ENCODE peak calls at places on chromosomes 6 and 20, in nine cellular contexts. One of them, this sample, is unnamed.

GRCh38 chr20:37392441-37393195 is 46.7 kb downstream of the SRC start:
- DNase-seq in GM12865: peak; percentile 54
- DNase-seq in germinal center: peak; percentile 51
- DNase-seq in left colon: no peak
- DNase-seq in activated gamma-delta T cell treated with Interleukin-2 at 50 U/mL for 16 hours: no peak
- DNase-seq in right cardiac atrium: peak; percentile 51
- DNase-seq in heart left ventricle: no peak
- DNase-seq in D721Med: no peak
- DNase-seq in activated CD4-positive, alpha-beta T cell treated with anti-CD3 and anti-CD28 coated beads for 24 hours: no peak
- DNase-seq in this sample: no peak

GRCh38 chr20:51042064-51042463 is 19.2 kb upstream of the KCNG1 start:
- DNase-seq in GM12865: no peak
- DNase-seq in germinal center: no peak
- DNase-seq in left colon: no peak
- DNase-seq in activated gamma-delta T cell treated with Interleukin-2 at 50 U/mL for 16 hours: no peak
- DNase-seq in right cardiac atrium: no peak
- DNase-seq in heart left ventricle: no peak
- DNase-seq in D721Med: no peak
- DNase-seq in activated CD4-positive, alpha-beta T cell treated with anti-CD3 and anti-CD28 coated beads for 24 hours: no peak
- DNase-seq in this sample: no peak

GRCh38 chr6:170228581-170229310 is 62.1 kb downstream of the DLL1 start:
- DNase-seq in GM12865: no peak
- DNase-seq in germinal center: no peak
- DNase-seq in left colon: no peak
- DNase-seq in activated gamma-delta T cell treated with Interleukin-2 at 50 U/mL for 16 hours: no peak
- DNase-seq in right cardiac atrium: no peak
- DNase-seq in heart left ventricle: no peak
- DNase-seq in D721Med: no peak
- DNase-seq in activated CD4-positive, alpha-beta T cell treated with anti-CD3 and anti-CD28 coated beads for 24 hours: no peak
- DNase-seq in this sample: no peak

GRCh38 chr6:37783025-37783825 is 36.3 kb upstream of the ZFAND3 start:
- DNase-seq in GM12865: no peak
- DNase-seq in germinal center: no peak
- DNase-seq in left colon: no peak
- DNase-seq in activated gamma-delta T cell treated with Interleukin-2 at 50 U/mL for 16 hours: no peak
- DNase-seq in right cardiac atrium: peak; percentile 71
- DNase-seq in heart left ventricle: no peak
- DNase-seq in D721Med: no peak
- DNase-seq in activated CD4-positive, alpha-beta T cell treated with anti-CD3 and anti-CD28 coated beads for 24 hours: no peak
- DNase-seq in this sample: no peak

GRCh38 chr20:17797163-17797562 is 97.4 kb downstream of the BANF2 start:
- DNase-seq in GM12865: peak; percentile 34
- DNase-seq in germinal center: no peak
- DNase-seq in left colon: no peak
- DNase-seq in activated gamma-delta T cell treated with Interleukin-2 at 50 U/mL for 16 hours: no peak
- DNase-seq in right cardiac atrium: no peak
- DNase-seq in heart left ventricle: no peak
- DNase-seq in D721Med: no peak
- DNase-seq in activated CD4-positive, alpha-beta T cell treated with anti-CD3 and anti-CD28 coated beads for 24 hours: no peak
- DNase-seq in this sample: no peak

GRCh38 chr6:170281331-170282292 is 9.3 kb downstream of the DLL1 start:
- DNase-seq in GM12865: no peak
- DNase-seq in germinal center: no peak
- DNase-seq in left colon: peak; percentile 12
- DNase-seq in activated gamma-delta T cell treated with Interleukin-2 at 50 U/mL for 16 hours: no peak
- DNase-seq in right cardiac atrium: no peak
- DNase-seq in heart left ventricle: no peak
- DNase-seq in D721Med: no peak
- DNase-seq in activated CD4-positive, alpha-beta T cell treated with anti-CD3 and anti-CD28 coated beads for 24 hours: no peak
- DNase-seq in this sample: no peak

GRCh38 chr6:157834549-157834948 is 11.5 kb downstream of the SNX9 start:
- DNase-seq in GM12865: no peak
- DNase-seq in germinal center: no peak
- DNase-seq in left colon: no peak
- DNase-seq in activated gamma-delta T cell treated with Interleukin-2 at 50 U/mL for 16 hours: no peak
- DNase-seq in right cardiac atrium: no peak
- DNase-seq in heart left ventricle: no peak
- DNase-seq in D721Med: no peak
- DNase-seq in activated CD4-positive, alpha-beta T cell treated with anti-CD3 and anti-CD28 coated beads for 24 hours: no peak
- DNase-seq in this sample: no peak

GRCh38 chr6:70103798-70104197 is 199.1 kb downstream of the COL9A1 start:
- DNase-seq in GM12865: peak; percentile 24
- DNase-seq in germinal center: peak; percentile 4
- DNase-seq in left colon: peak; percentile 12
- DNase-seq in activated gamma-delta T cell treated with Interleukin-2 at 50 U/mL for 16 hours: no peak
- DNase-seq in right cardiac atrium: no peak
- DNase-seq in heart left ventricle: no peak
- DNase-seq in D721Med: no peak
- DNase-seq in activated CD4-positive, alpha-beta T cell treated with anti-CD3 and anti-CD28 coated beads for 24 hours: no peak
- DNase-seq in this sample: no peak

GRCh38 chr6:121592955-121593665 is 157.7 kb downstream of the GJA1 start:
- DNase-seq in GM12865: no peak
- DNase-seq in germinal center: no peak
- DNase-seq in left colon: no peak
- DNase-seq in activated gamma-delta T cell treated with Interleukin-2 at 50 U/mL for 16 hours: no peak
- DNase-seq in right cardiac atrium: no peak
- DNase-seq in heart left ventricle: no peak
- DNase-seq in D721Med: no peak
- DNase-seq in activated CD4-positive, alpha-beta T cell treated with anti-CD3 and anti-CD28 coated beads for 24 hours: no peak
- DNase-seq in this sample: no peak

GRCh38 chr6:148723484-148723883 is 23.3 kb upstream of the UST start:
- DNase-seq in GM12865: no peak
- DNase-seq in germinal center: no peak
- DNase-seq in left colon: no peak
- DNase-seq in activated gamma-delta T cell treated with Interleukin-2 at 50 U/mL for 16 hours: no peak
- DNase-seq in right cardiac atrium: no peak
- DNase-seq in heart left ventricle: no peak
- DNase-seq in D721Med: no peak
- DNase-seq in activated CD4-positive, alpha-beta T cell treated with anti-CD3 and anti-CD28 coated beads for 24 hours: no peak
- DNase-seq in this sample: no peak

GRCh38 chr20:20603339-20603990 is 109.0 kb downstream of the RALGAPA2 start:
- DNase-seq in GM12865: peak; percentile 92
- DNase-seq in germinal center: peak; percentile 35
- DNase-seq in left colon: no peak
- DNase-seq in activated gamma-delta T cell treated with Interleukin-2 at 50 U/mL for 16 hours: peak; percentile 5
- DNase-seq in right cardiac atrium: peak; percentile 25
- DNase-seq in heart left ventricle: no peak
- DNase-seq in D721Med: no peak
- DNase-seq in activated CD4-positive, alpha-beta T cell treated with anti-CD3 and anti-CD28 coated beads for 24 hours: no peak
- DNase-seq in this sample: no peak

GRCh38 chr6:41618598-41618997 is 19.7 kb upstream of the MDFI start:
- DNase-seq in GM12865: no peak
- DNase-seq in germinal center: no peak
- DNase-seq in left colon: no peak
- DNase-seq in activated gamma-delta T cell treated with Interleukin-2 at 50 U/mL for 16 hours: no peak
- DNase-seq in right cardiac atrium: no peak
- DNase-seq in heart left ventricle: no peak
- DNase-seq in D721Med: no peak
- DNase-seq in activated CD4-positive, alpha-beta T cell treated with anti-CD3 and anti-CD28 coated beads for 24 hours: no peak
- DNase-seq in this sample: no peak

GRCh38 chr6:148776321-148776966 is 29.6 kb downstream of the UST start:
- DNase-seq in GM12865: no peak
- DNase-seq in germinal center: no peak
- DNase-seq in left colon: no peak
- DNase-seq in activated gamma-delta T cell treated with Interleukin-2 at 50 U/mL for 16 hours: no peak
- DNase-seq in right cardiac atrium: no peak
- DNase-seq in heart left ventricle: no peak
- DNase-seq in D721Med: no peak
- DNase-seq in activated CD4-positive, alpha-beta T cell treated with anti-CD3 and anti-CD28 coated beads for 24 hours: no peak
- DNase-seq in this sample: no peak

GRCh38 chr6:83252717-83253116 is 59.6 kb downstream of the RWDD2A start:
- DNase-seq in GM12865: no peak
- DNase-seq in germinal center: no peak
- DNase-seq in left colon: no peak
- DNase-seq in activated gamma-delta T cell treated with Interleukin-2 at 50 U/mL for 16 hours: no peak
- DNase-seq in right cardiac atrium: no peak
- DNase-seq in heart left ventricle: no peak
- DNase-seq in D721Med: no peak
- DNase-seq in activated CD4-positive, alpha-beta T cell treated with anti-CD3 and anti-CD28 coated beads for 24 hours: no peak
- DNase-seq in this sample: no peak

GRCh38 chr20:34907616-34908469 is 31.4 kb downstream of the ACSS2 start:
- DNase-seq in GM12865: no peak
- DNase-seq in germinal center: no peak
- DNase-seq in left colon: peak; percentile 65
- DNase-seq in activated gamma-delta T cell treated with Interleukin-2 at 50 U/mL for 16 hours: no peak
- DNase-seq in right cardiac atrium: peak; percentile 84
- DNase-seq in heart left ventricle: peak; percentile 58
- DNase-seq in D721Med: no peak
- DNase-seq in activated CD4-positive, alpha-beta T cell treated with anti-CD3 and anti-CD28 coated beads for 24 hours: no peak
- DNase-seq in this sample: no peak

GRCh38 chr6:84549912-84550311 is 214.5 kb downstream of the TBX18 start:
- DNase-seq in GM12865: no peak
- DNase-seq in germinal center: no peak
- DNase-seq in left colon: no peak
- DNase-seq in activated gamma-delta T cell treated with Interleukin-2 at 50 U/mL for 16 hours: no peak
- DNase-seq in right cardiac atrium: no peak
- DNase-seq in heart left ventricle: no peak
- DNase-seq in D721Med: no peak
- DNase-seq in activated CD4-positive, alpha-beta T cell treated with anti-CD3 and anti-CD28 coated beads for 24 hours: no peak
- DNase-seq in this sample: no peak

GRCh38 chr6:14254505-14254904 is 136.9 kb downstream of the CD83 start:
- DNase-seq in GM12865: peak; percentile 74
- DNase-seq in germinal center: peak; percentile 73
- DNase-seq in left colon: no peak
- DNase-seq in activated gamma-delta T cell treated with Interleukin-2 at 50 U/mL for 16 hours: no peak
- DNase-seq in right cardiac atrium: no peak
- DNase-seq in heart left ventricle: no peak
- DNase-seq in D721Med: no peak
- DNase-seq in activated CD4-positive, alpha-beta T cell treated with anti-CD3 and anti-CD28 coated beads for 24 hours: no peak
- DNase-seq in this sample: no peak

GRCh38 chr6:43926644-43927524 is 156.9 kb downstream of the VEGFA start:
- DNase-seq in GM12865: no peak
- DNase-seq in germinal center: no peak
- DNase-seq in left colon: peak; percentile 73
- DNase-seq in activated gamma-delta T cell treated with Interleukin-2 at 50 U/mL for 16 hours: no peak
- DNase-seq in right cardiac atrium: peak; percentile 72
- DNase-seq in heart left ventricle: no peak
- DNase-seq in D721Med: no peak
- DNase-seq in activated CD4-positive, alpha-beta T cell treated with anti-CD3 and anti-CD28 coated beads for 24 hours: no peak
- DNase-seq in this sample: no peak

GRCh38 chr6:8080338-8081151 is 16.4 kb upstream of the BLOC1S5 start:
- DNase-seq in GM12865: no peak
- DNase-seq in germinal center: no peak
- DNase-seq in left colon: no peak
- DNase-seq in activated gamma-delta T cell treated with Interleukin-2 at 50 U/mL for 16 hours: no peak
- DNase-seq in right cardiac atrium: no peak
- DNase-seq in heart left ventricle: no peak
- DNase-seq in D721Med: no peak
- DNase-seq in activated CD4-positive, alpha-beta T cell treated with anti-CD3 and anti-CD28 coated beads for 24 hours: no peak
- DNase-seq in this sample: no peak

GRCh38 chr6:3383525-3383924 is 73.3 kb downstream of the SLC22A23 start:
- DNase-seq in GM12865: peak; percentile 58
- DNase-seq in germinal center: no peak
- DNase-seq in left colon: peak; percentile 73
- DNase-seq in activated gamma-delta T cell treated with Interleukin-2 at 50 U/mL for 16 hours: no peak
- DNase-seq in right cardiac atrium: no peak
- DNase-seq in heart left ventricle: no peak
- DNase-seq in D721Med: no peak
- DNase-seq in activated CD4-positive, alpha-beta T cell treated with anti-CD3 and anti-CD28 coated beads for 24 hours: no peak
- DNase-seq in this sample: no peak

GRCh38 chr6:22409487-22409886 is 112.7 kb upstream of the PRL start:
- DNase-seq in GM12865: no peak
- DNase-seq in germinal center: no peak
- DNase-seq in left colon: no peak
- DNase-seq in activated gamma-delta T cell treated with Interleukin-2 at 50 U/mL for 16 hours: no peak
- DNase-seq in right cardiac atrium: no peak
- DNase-seq in heart left ventricle: no peak
- DNase-seq in D721Med: no peak
- DNase-seq in activated CD4-positive, alpha-beta T cell treated with anti-CD3 and anti-CD28 coated beads for 24 hours: no peak
- DNase-seq in this sample: no peak

GRCh38 chr6:134278000-134278399 is 39.9 kb downstream of the SGK1 start:
- DNase-seq in GM12865: no peak
- DNase-seq in germinal center: no peak
- DNase-seq in left colon: no peak
- DNase-seq in activated gamma-delta T cell treated with Interleukin-2 at 50 U/mL for 16 hours: no peak
- DNase-seq in right cardiac atrium: no peak
- DNase-seq in heart left ventricle: no peak
- DNase-seq in D721Med: no peak
- DNase-seq in activated CD4-positive, alpha-beta T cell treated with anti-CD3 and anti-CD28 coated beads for 24 hours: no peak
- DNase-seq in this sample: no peak

GRCh38 chr6:140537834-140538680 is 1163.6 kb upstream of the CITED2 start:
- DNase-seq in GM12865: peak; percentile 36
- DNase-seq in germinal center: no peak
- DNase-seq in left colon: no peak
- DNase-seq in activated gamma-delta T cell treated with Interleukin-2 at 50 U/mL for 16 hours: no peak
- DNase-seq in right cardiac atrium: peak; percentile 51
- DNase-seq in heart left ventricle: peak; percentile 20
- DNase-seq in D721Med: no peak
- DNase-seq in activated CD4-positive, alpha-beta T cell treated with anti-CD3 and anti-CD28 coated beads for 24 hours: no peak
- DNase-seq in this sample: no peak

GRCh38 chr6:50990750-50991446 is 172.2 kb downstream of the TFAP2B start:
- DNase-seq in GM12865: no peak
- DNase-seq in germinal center: no peak
- DNase-seq in left colon: no peak
- DNase-seq in activated gamma-delta T cell treated with Interleukin-2 at 50 U/mL for 16 hours: no peak
- DNase-seq in right cardiac atrium: no peak
- DNase-seq in heart left ventricle: no peak
- DNase-seq in D721Med: no peak
- DNase-seq in activated CD4-positive, alpha-beta T cell treated with anti-CD3 and anti-CD28 coated beads for 24 hours: no peak
- DNase-seq in this sample: no peak

GRCh38 chr6:122808121-122808885 is 19.2 kb downstream of the SMPDL3A start:
- DNase-seq in GM12865: no peak
- DNase-seq in germinal center: no peak
- DNase-seq in left colon: no peak
- DNase-seq in activated gamma-delta T cell treated with Interleukin-2 at 50 U/mL for 16 hours: no peak
- DNase-seq in right cardiac atrium: no peak
- DNase-seq in heart left ventricle: no peak
- DNase-seq in D721Med: no peak
- DNase-seq in activated CD4-positive, alpha-beta T cell treated with anti-CD3 and anti-CD28 coated beads for 24 hours: no peak
- DNase-seq in this sample: no peak

GRCh38 chr6:114167583-114168576 is 174.9 kb downstream of the HS3ST5 start:
- DNase-seq in GM12865: no peak
- DNase-seq in germinal center: no peak
- DNase-seq in left colon: no peak
- DNase-seq in activated gamma-delta T cell treated with Interleukin-2 at 50 U/mL for 16 hours: no peak
- DNase-seq in right cardiac atrium: no peak
- DNase-seq in heart left ventricle: no peak
- DNase-seq in D721Med: no peak
- DNase-seq in activated CD4-positive, alpha-beta T cell treated with anti-CD3 and anti-CD28 coated beads for 24 hours: no peak
- DNase-seq in this sample: no peak

GRCh38 chr6:157731221-157731620 is 91.8 kb upstream of the SNX9 start:
- DNase-seq in GM12865: no peak
- DNase-seq in germinal center: no peak
- DNase-seq in left colon: no peak
- DNase-seq in activated gamma-delta T cell treated with Interleukin-2 at 50 U/mL for 16 hours: no peak
- DNase-seq in right cardiac atrium: no peak
- DNase-seq in heart left ventricle: no peak
- DNase-seq in D721Med: no peak
- DNase-seq in activated CD4-positive, alpha-beta T cell treated with anti-CD3 and anti-CD28 coated beads for 24 hours: no peak
- DNase-seq in this sample: no peak

GRCh38 chr6:105680131-105680530 is 277.2 kb upstream of the PREP start:
- DNase-seq in GM12865: no peak
- DNase-seq in germinal center: no peak
- DNase-seq in left colon: no peak
- DNase-seq in activated gamma-delta T cell treated with Interleukin-2 at 50 U/mL for 16 hours: no peak
- DNase-seq in right cardiac atrium: no peak
- DNase-seq in heart left ventricle: no peak
- DNase-seq in D721Med: no peak
- DNase-seq in activated CD4-positive, alpha-beta T cell treated with anti-CD3 and anti-CD28 coated beads for 24 hours: no peak
- DNase-seq in this sample: no peak

GRCh38 chr6:35258858-35259193 is 709 bp upstream of the ZNF76 start:
- DNase-seq in GM12865: no peak
- DNase-seq in germinal center: peak; percentile 75
- DNase-seq in left colon: no peak
- DNase-seq in activated gamma-delta T cell treated with Interleukin-2 at 50 U/mL for 16 hours: no peak
- DNase-seq in right cardiac atrium: no peak
- DNase-seq in heart left ventricle: peak; percentile 29
- DNase-seq in D721Med: no peak
- DNase-seq in activated CD4-positive, alpha-beta T cell treated with anti-CD3 and anti-CD28 coated beads for 24 hours: peak; percentile 11
- DNase-seq in this sample: peak; percentile 50

GRCh38 chr20:24698706-24699206 is 229.3 kb downstream of the SYNDIG1 start:
- DNase-seq in GM12865: no peak
- DNase-seq in germinal center: no peak
- DNase-seq in left colon: no peak
- DNase-seq in activated gamma-delta T cell treated with Interleukin-2 at 50 U/mL for 16 hours: no peak
- DNase-seq in right cardiac atrium: no peak
- DNase-seq in heart left ventricle: no peak
- DNase-seq in D721Med: no peak
- DNase-seq in activated CD4-positive, alpha-beta T cell treated with anti-CD3 and anti-CD28 coated beads for 24 hours: no peak
- DNase-seq in this sample: no peak

GRCh38 chr6:39422273-39422672 is 99.8 kb upstream of the KCNK16 start:
- DNase-seq in GM12865: no peak
- DNase-seq in germinal center: no peak
- DNase-seq in left colon: no peak
- DNase-seq in activated gamma-delta T cell treated with Interleukin-2 at 50 U/mL for 16 hours: no peak
- DNase-seq in right cardiac atrium: peak; percentile 90
- DNase-seq in heart left ventricle: peak; percentile 20
- DNase-seq in D721Med: no peak
- DNase-seq in activated CD4-positive, alpha-beta T cell treated with anti-CD3 and anti-CD28 coated beads for 24 hours: no peak
- DNase-seq in this sample: no peak